ENCODE peak calls at places on chromosomes 5 and 9, in nine cellular contexts. A is lower leg skin, M is left lung, Z is A549, Q is kidney, W is endothelial cell of umbilical vein, D is mesendoderm, T is heart right ventricle, P is cardiac fibroblast. C is an unnamed sample.

GRCh38 chr5:54443264-54443663 is 12.2 kb upstream of the HSPB3 start:
- DNase-seq in A (no peak), W (peak), M (no peak), P (peak), D (peak), T (no peak), Q (no peak), Z (peak), C (no peak)

GRCh38 chr5:10354048-10354872 is 765 bp downstream of the MARCHF6 start:
- DNase-seq in W (peak), T (no peak), P (peak), D (peak), A (no peak), M (no peak), Q (no peak), Z (peak), C (no peak)

GRCh38 chr9:16884952-16885513 is 14.6 kb upstream of the BNC2 start:
- DNase-seq in W (no peak), A (no peak), Z (no peak), T (no peak), Q (no peak), M (no peak), D (no peak), P (peak), C (no peak)

GRCh38 chr9:105858877-105859276 is 164.5 kb downstream of the TMEM38B start:
- DNase-seq in W (no peak), D (no peak), Z (no peak), P (no peak), T (no peak), M (no peak), Q (no peak), A (no peak), C (no peak)

GRCh38 chr5:142316051-142316450 is 8.8 kb downstream of the SPRY4 start:
- DNase-seq in T (no peak), Z (no peak), Q (no peak), M (no peak), P (peak), W (peak), A (no peak), D (no peak), C (no peak)

GRCh38 chr5:37569466-37569865 is 190.3 kb downstream of the WDR70 start:
- DNase-seq in M (no peak), A (no peak), W (no peak), T (no peak), P (no peak), Z (no peak), Q (no peak), D (no peak), C (no peak)

GRCh38 chr5:111691508-111691907 is 65.5 kb downstream of the NREP start:
- DNase-seq in M (no peak), W (no peak), Z (no peak), D (no peak), A (no peak), T (no peak), Q (no peak), P (no peak), C (no peak)

GRCh38 chr9:77826621-77827020 is 178.5 kb upstream of the GNA14 start:
- DNase-seq in Q (no peak), T (no peak), D (no peak), A (no peak), Z (no peak), P (peak), W (no peak), M (no peak), C (no peak)

GRCh38 chr9:86778761-86779160 is 168.5 kb downstream of the GAS1 start:
- DNase-seq in M (no peak), Q (no peak), P (no peak), W (no peak), T (no peak), Z (no peak), D (no peak), A (no peak), C (no peak)

GRCh38 chr9:137373611-137373980 is 49.4 kb downstream of the EXD3 start:
- DNase-seq in T (no peak), Z (no peak), P (no peak), W (no peak), M (no peak), D (no peak), A (peak), Q (peak), C (no peak)

GRCh38 chr5:74517700-74518099 is 122.8 kb downstream of the ENC1 start:
- DNase-seq in P (peak), T (no peak), D (no peak), A (no peak), Q (no peak), Z (no peak), M (no peak), W (peak), C (no peak)

GRCh38 chr5:2750758-2751464 is 566 bp downstream of the IRX2 start:
- DNase-seq in P (peak), A (no peak), M (peak), T (no peak), Z (no peak), Q (no peak), W (no peak), D (peak), C (no peak)

GRCh38 chr5:36373527-36374086 is 71.9 kb upstream of the RANBP3L start:
- DNase-seq in A (peak), P (peak), M (peak), T (peak), Z (peak), Q (peak), D (no peak), W (no peak), C (peak)

GRCh38 chr5:13833440-13833839 is 111.0 kb downstream of the DNAH5 start:
- DNase-seq in A (no peak), W (no peak), M (no peak), T (no peak), Q (no peak), Z (no peak), D (peak), P (no peak), C (no peak)

GRCh38 chr5:179195561-179196419 is 135.6 kb downstream of the ZNF354C start:
- DNase-seq in Z (no peak), M (peak), T (no peak), P (no peak), Q (peak), W (no peak), D (no peak), A (no peak), C (peak)

GRCh38 chr9:72476617-72477375 is 44.6 kb upstream of the TMC1 start:
- DNase-seq in Z (peak), P (peak), D (peak), T (no peak), Q (no peak), W (peak), M (no peak), A (no peak), C (peak)

GRCh38 chr5:66617223-66617861 is 21.1 kb downstream of the MAST4 start:
- DNase-seq in T (no peak), Z (no peak), Q (no peak), D (no peak), A (no peak), M (no peak), W (no peak), P (no peak), C (no peak)

GRCh38 chr5:96927008-96927407 is 8.9 kb upstream of the LNPEP start:
- DNase-seq in D (no peak), M (no peak), P (peak), Z (no peak), Q (no peak), W (no peak), T (no peak), A (no peak), C (no peak)

GRCh38 chr5:56233230-56233629 is at the start of gene ANKRD55:
- DNase-seq in A (no peak), T (no peak), D (no peak), M (no peak), Z (no peak), P (no peak), W (no peak), Q (no peak), C (no peak)

GRCh38 chr5:180154821-180155220 is 54.2 kb downstream of the RASGEF1C start:
- DNase-seq in Q (no peak), M (no peak), D (no peak), Z (no peak), W (no peak), T (no peak), P (no peak), A (peak), C (no peak)

GRCh38 chr9:133943781-133944745 is 48.1 kb downstream of the VAV2 start:
- DNase-seq in P (peak), M (peak), W (no peak), A (no peak), T (no peak), D (no peak), Q (peak), Z (no peak), C (no peak)

GRCh38 chr9:3205421-3206095 is 320.2 kb downstream of the RFX3 start:
- DNase-seq in Q (no peak), W (no peak), Z (no peak), A (no peak), D (no peak), M (no peak), P (no peak), T (no peak), C (no peak)

GRCh38 chr9:91078041-91078441 is 276.4 kb downstream of the SYK start:
- DNase-seq in T (no peak), A (no peak), W (no peak), P (no peak), Z (no peak), M (no peak), D (no peak), Q (no peak), C (no peak)

GRCh38 chr5:157076558-157076957 is 17.6 kb upstream of the HAVCR1 start:
- DNase-seq in W (no peak), Q (no peak), Z (peak), T (no peak), M (no peak), P (peak), A (peak), D (no peak), C (no peak)

GRCh38 chr9:110900451-110900850 is 137.8 kb downstream of the LPAR1 start:
- DNase-seq in A (no peak), T (no peak), Z (no peak), Q (no peak), W (peak), D (no peak), P (peak), M (no peak), C (no peak)

GRCh38 chr9:23555849-23556248 is 270.2 kb downstream of the ELAVL2 start:
- DNase-seq in P (no peak), W (no peak), Q (no peak), T (no peak), M (no peak), Z (no peak), D (peak), A (no peak), C (no peak)

GRCh38 chr9:2411459-2412215 is 209.9 kb upstream of the VLDLR start:
- DNase-seq in Z (no peak), T (no peak), W (no peak), A (no peak), Q (no peak), D (peak), M (no peak), P (peak), C (no peak)

GRCh38 chr5:37060030-37060429 is 183.5 kb downstream of the NIPBL start:
- DNase-seq in D (no peak), A (no peak), Z (no peak), M (no peak), T (no peak), Q (no peak), P (no peak), W (no peak), C (no peak)

GRCh38 chr9:36937951-36938350 is 96.1 kb downstream of the PAX5 start:
- DNase-seq in A (no peak), Z (no peak), Q (no peak), D (no peak), M (no peak), T (no peak), W (no peak), P (no peak), C (no peak)

GRCh38 chr9:93300585-93301081 is 116.7 kb downstream of the WNK2 start:
- DNase-seq in Z (no peak), M (no peak), A (peak), P (no peak), W (no peak), T (no peak), Q (peak), D (no peak), C (no peak)

GRCh38 chr9:135512241-135512603 is 9.0 kb upstream of the LCN1 start:
- DNase-seq in Q (no peak), A (peak), W (no peak), M (peak), D (no peak), Z (no peak), P (no peak), T (no peak), C (peak)

GRCh38 chr5:149550608-149551226 is 522 bp downstream of the CSNK1A1 start:
- DNase-seq in A (peak), Q (no peak), T (no peak), D (no peak), P (no peak), W (no peak), M (no peak), Z (no peak), C (no peak)

GRCh38 chr5:79512692-79513518 is 1.0 kb downstream of the HOMER1 start:
- DNase-seq in P (peak), W (peak), T (no peak), Q (no peak), M (no peak), A (no peak), D (peak), Z (no peak), C (no peak)

GRCh38 chr5:79514391-79515105 is 614 bp upstream of the HOMER1 start:
- DNase-seq in Q (peak), T (peak), M (peak), Z (peak), D (peak), A (peak), W (peak), P (peak), C (peak)

GRCh38 chr5:79513519-79514390 is at the start of gene HOMER1:
- DNase-seq in Q (peak), M (peak), A (peak), Z (peak), T (peak), D (peak), W (peak), P (peak), C (peak)

GRCh38 chr5:79510638-79511037 is 3.3 kb downstream of the HOMER1 start:
- DNase-seq in W (no peak), D (no peak), M (no peak), T (peak), P (no peak), Z (no peak), Q (no peak), A (no peak), C (no peak)

GRCh38 chr5:79511945-79512493 is 1.9 kb downstream of the HOMER1 start:
- DNase-seq in T (no peak), W (peak), P (peak), Z (no peak), M (no peak), Q (no peak), A (no peak), D (no peak), C (no peak)
- H3K4me3 ChIP-seq in T (peak), W (peak), P (peak), Z (peak), M (peak), Q (peak), A (no peak), D (peak), C (peak)

DNA sequence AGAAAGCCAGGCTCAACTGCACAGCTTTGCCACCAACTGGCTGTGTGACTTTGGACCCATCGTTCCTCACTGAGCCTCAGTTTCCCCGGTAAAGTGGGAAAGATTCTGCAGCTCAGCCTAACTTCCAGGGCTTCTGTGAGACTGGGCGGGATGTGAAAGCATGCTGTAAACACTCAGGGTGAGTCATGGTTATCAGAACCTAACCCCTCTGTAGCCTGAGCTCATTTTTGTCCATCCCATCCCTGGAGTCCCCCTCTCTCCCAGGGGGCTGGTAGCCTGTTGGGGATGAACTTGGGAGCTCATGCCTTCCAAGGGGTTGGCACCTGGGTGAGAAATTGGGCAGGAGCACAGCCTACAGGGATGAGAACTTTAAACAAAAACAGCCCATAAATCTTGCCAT is 2.3 kb downstream of the CCDC69 start:
- DNase-seq in A (no peak), Z (no peak), D (no peak), W (no peak), Q (no peak), T (no peak), M (no peak), P (peak), C (no peak)
- H3K4me3 ChIP-seq in A (no peak), Z (no peak), D (no peak), W (no peak), Q (no peak), T (peak), M (peak), P (no peak), C (no peak)

GRCh38 chr9:121727295-121728028 is 76.0 kb downstream of the DAB2IP start:
- DNase-seq in P (no peak), W (peak), T (no peak), Q (no peak), D (no peak), A (no peak), Z (no peak), M (no peak), C (no peak)

GRCh38 chr9:121728916-121729315 is 77.5 kb downstream of the DAB2IP start:
- DNase-seq in A (no peak), Q (no peak), D (no peak), P (no peak), T (no peak), W (no peak), M (peak), Z (no peak), C (no peak)

GRCh38 chr9:121721770-121722169 is 70.3 kb downstream of the DAB2IP start:
- DNase-seq in Z (no peak), A (no peak), W (no peak), P (no peak), T (peak), D (no peak), Q (no peak), M (no peak), C (no peak)

GRCh38 chr9:121720992-121721350 is 69.5 kb downstream of the DAB2IP start:
- DNase-seq in M (no peak), W (peak), Z (no peak), D (no peak), Q (no peak), A (no peak), P (no peak), T (no peak), C (no peak)

DNA sequence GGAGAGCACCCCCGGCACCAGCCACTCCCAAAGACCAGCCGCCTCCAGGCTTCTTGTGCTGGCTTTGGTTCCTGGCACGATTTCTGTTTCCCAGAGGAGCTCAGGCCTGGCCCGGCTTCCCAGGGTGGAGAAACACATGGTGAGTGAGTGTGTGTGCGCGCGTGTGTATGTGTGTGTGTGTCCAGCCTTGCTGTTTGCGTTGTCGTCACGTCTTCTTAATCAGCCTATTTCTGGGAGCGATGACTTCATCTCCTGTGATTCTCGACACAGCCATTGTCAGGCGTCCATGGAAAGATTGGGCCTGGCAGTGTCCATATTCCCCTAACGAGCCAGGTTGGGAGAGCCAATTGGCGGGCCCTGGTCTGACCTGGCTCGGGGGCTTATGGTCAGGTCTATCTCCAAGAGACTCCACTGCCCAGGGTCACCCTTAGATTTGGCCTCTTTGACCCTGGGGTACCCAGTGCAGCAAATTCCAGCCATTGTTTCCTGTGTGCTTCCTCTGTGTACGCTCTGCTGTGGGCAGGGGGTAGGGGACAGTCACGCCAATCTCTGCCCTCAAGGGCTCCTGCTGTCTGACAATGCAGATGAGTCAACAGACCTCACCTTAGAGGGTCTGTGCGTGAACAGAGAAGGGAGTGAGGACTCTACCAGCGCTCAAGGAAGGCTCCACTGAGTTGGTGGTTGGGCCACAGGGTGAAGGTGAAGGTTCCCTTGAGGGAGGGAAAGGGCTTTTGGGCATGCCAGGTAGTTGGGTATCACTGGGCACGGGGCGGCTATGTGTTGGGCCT is 73.8 kb downstream of the DAB2IP start:
- DNase-seq in M (no peak), D (no peak), Z (no peak), A (peak), P (peak), W (peak), Q (peak), T (peak), C (no peak)
- H3K4me3 ChIP-seq in M (no peak), D (no peak), Z (no peak), A (no peak), P (no peak), W (no peak), Q (no peak), T (no peak), C (no peak)

DNA sequence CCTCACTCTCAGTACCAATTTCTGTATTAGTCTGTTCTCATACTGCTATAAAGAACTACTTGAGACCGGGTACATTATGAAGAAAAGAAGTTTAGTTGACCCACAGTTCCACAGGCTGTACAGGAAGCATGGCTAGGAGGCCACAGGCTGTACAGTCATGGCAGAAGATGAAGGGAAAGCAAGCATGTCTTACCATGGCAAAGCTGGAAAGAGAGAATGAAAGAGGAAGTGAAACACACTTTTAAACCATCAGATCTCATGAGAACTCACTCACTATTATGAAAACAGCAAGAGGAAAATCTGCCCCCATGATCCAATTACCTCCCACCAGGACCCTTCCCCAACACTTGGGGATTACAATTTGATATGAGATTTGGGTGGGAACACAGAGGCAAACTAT is 698.8 kb downstream of the CDH9 start:
- DNase-seq in P (no peak), Q (no peak), W (no peak), M (no peak), T (no peak), A (no peak), Z (no peak), D (no peak), C (no peak)
- H3K4me3 ChIP-seq in P (no peak), Q (no peak), W (no peak), M (no peak), T (no peak), A (no peak), Z (no peak), D (no peak), C (no peak)

C was measured in RWPE2.